ENCODE peak calls at places on chromosomes 2 and 18, in six cellular contexts. K is kidney, U is pancreas, D is brain microvascular endothelial cell, J is HepG2, T is upper lobe of right lung. X is an unnamed sample.

GRCh38 chr2:18536100-18536499 is 24.4 kb downstream of the RDH14 start:
- DNase-seq in K (no peak), U (no peak), D (peak), J (no peak), T (no peak), X (no peak)

GRCh38 chr2:238987352-238987981 is 139.6 kb downstream of the TWIST2 start:
- DNase-seq in K (no peak), U (no peak), D (no peak), J (no peak), T (no peak), X (no peak)

GRCh38 chr18:21241224-21242131 is 554 bp upstream of the GREB1L start:
- DNase-seq in K (no peak), U (peak), D (no peak), J (no peak), T (no peak), X (no peak)

GRCh38 chr18:73120626-73121025 is 252.8 kb upstream of the NETO1 start:
- DNase-seq in K (no peak), U (no peak), D (no peak), J (no peak), T (no peak), X (no peak)

GRCh38 chr18:79309572-79310278 is 86.0 kb upstream of the NFATC1 start:
- DNase-seq in K (no peak), U (no peak), D (no peak), J (no peak), T (no peak), X (no peak)

GRCh38 chr2:86193901-86194567 is 1.2 kb downstream of the IMMT start:
- DNase-seq in K (no peak), U (no peak), D (no peak), J (peak), T (no peak), X (no peak)

GRCh38 chr18:7174359-7175107 is 56.4 kb upstream of the LRRC30 start:
- DNase-seq in K (no peak), U (peak), D (no peak), J (peak), T (no peak), X (no peak)

GRCh38 chr2:31762085-31762484 is 181.3 kb upstream of the SRD5A2 start:
- DNase-seq in K (no peak), U (no peak), D (no peak), J (no peak), T (no peak), X (no peak)

GRCh38 chr18:9386872-9387271 is 52.3 kb downstream of the TWSG1 start:
- DNase-seq in K (no peak), U (no peak), D (no peak), J (no peak), T (no peak), X (no peak)

GRCh38 chr2:79327460-79327859 is 167.9 kb upstream of the REG3A start:
- DNase-seq in K (no peak), U (no peak), D (no peak), J (no peak), T (no peak), X (no peak)

GRCh38 chr2:172865422-172865821 is 129.8 kb downstream of the RAPGEF4 start:
- DNase-seq in K (no peak), U (no peak), D (no peak), J (no peak), T (no peak), X (no peak)
- TF ChIP-seq CTCF in K (no peak), U (no peak), D (peak), J (no peak), T (no peak), X (no peak)

GRCh38 chr2:55420244-55420713 is 623 bp upstream of the CCDC88A start:
- DNase-seq in K (no peak), U (no peak), D (no peak), J (no peak), T (no peak), X (no peak)
- H3K27ac ChIP-seq in K (no peak), U (no peak), D (no peak), J (peak), T (peak), X (peak)

GRCh38 chr18:14930076-14930475 is 182.1 kb downstream of the ANKRD30B start:
- DNase-seq in K (no peak), U (no peak), D (no peak), J (no peak), T (no peak), X (peak)
- H3K4me3 ChIP-seq in K (no peak), U (no peak), D (no peak), J (no peak), T (no peak), X (no peak)

GRCh38 chr2:190088917-190089316 is 26.4 kb upstream of the MSTN start:
- DNase-seq in K (no peak), U (no peak), D (peak), J (peak), T (no peak), X (no peak)
- TF ChIP-seq CTCF in K (peak), U (peak), D (peak), J (peak), T (peak), X (peak)